ENCODE peak calls at places on chromosomes 16 and 17, in four cellular contexts. P, D, X and H are unnamed samples.

GRCh38 chr17:74566132-74566753 is 1.1 kb downstream of the CD300H start:
- DNase-seq in D (peak; percentile 57), P (peak; percentile 72), X (no peak), H (no peak)

GRCh38 chr17:57021226-57021940 is 43.5 kb downstream of the SCPEP1 start:
- DNase-seq in D (peak; percentile 55), X (no peak), P (no peak), H (no peak)

GRCh38 chr17:77755410-77755963 is 203.0 kb upstream of the TNRC6C start:
- DNase-seq in X (no peak), D (peak; percentile 56), P (no peak), H (no peak)

GRCh38 chr16:23132921-23133532 is 16.2 kb downstream of the USP31 start:
- DNase-seq in D (peak; percentile 49), X (no peak), P (no peak), H (no peak)

GRCh38 chr17:29838961-29839360 is 91.1 kb downstream of the SSH2 start:
- DNase-seq in X (no peak), D (peak; percentile 9), P (peak; percentile 86), H (no peak)

GRCh38 chr17:82042649-82043048 is 5.2 kb upstream of the DCXR start:
- DNase-seq in D (no peak), P (no peak), X (no peak), H (no peak)

GRCh38 chr16:89052824-89053724 is 40.6 kb upstream of the ACSF3 start:
- DNase-seq in P (no peak), X (no peak), D (peak; percentile 34), H (no peak)

GRCh38 chr17:32610943-32611342 is 124.2 kb downstream of the CDK5R1 start:
- DNase-seq in D (no peak), X (no peak), P (no peak), H (no peak)

GRCh38 chr17:47192549-47192948 is 3.5 kb upstream of the CDC27 start:
- DNase-seq in D (no peak), X (no peak), P (no peak), H (no peak)

GRCh38 chr16:68096491-68096890 is 11.3 kb downstream of the NFATC3 start:
- DNase-seq in D (no peak), P (no peak), X (no peak), H (no peak)

GRCh38 chr16:49463529-49463928 is 89.9 kb downstream of the C16orf78 start:
- DNase-seq in D (no peak), X (peak; percentile 31), P (peak; percentile 71), H (peak; percentile 17)

GRCh38 chr17:61314368-61315078 is 85.1 kb upstream of the TBX2 start:
- DNase-seq in X (no peak), D (peak; percentile 86), P (no peak), H (no peak)

GRCh38 chr16:19177111-19177747 is 9.2 kb downstream of the SYT17 start:
- DNase-seq in D (no peak), P (no peak), X (no peak), H (no peak)

GRCh38 chr17:29347831-29348281 is 42.3 kb upstream of the TAOK1 start:
- DNase-seq in X (no peak), D (peak; percentile 23), P (no peak), H (no peak)